ENCODE peak calls at places on chromosomes 13 and 19, in seven cellular contexts. N is lung, O is H1, T is hepatocyte, M is ovary, V is neural progenitor cell, L is heart left ventricle. W is an unnamed sample. For H3K36me3 and H3K4me1, the result is how much of the 10 kb centered on the place peaks cover.

GRCh38 chr19:33673258-33673875 is 51.6 kb downstream of the CHST8 start:
- DNase-seq in L (no peak), O (no peak), M (no peak), N (no peak), T (peak), V (no peak), W (no peak)

GRCh38 chr19:14248578-14249011 is 42.6 kb upstream of the ADGRL1 start:
- DNase-seq in T (peak), L (peak), O (no peak), V (peak), M (peak), N (no peak), W (no peak)

GRCh38 chr13:112871742-112872141 is 97.3 kb upstream of the MCF2L start:
- DNase-seq in O (no peak), L (no peak), M (no peak), N (no peak), T (no peak), V (no peak), W (no peak)

GRCh38 chr19:41657157-41657556 is 30.3 kb upstream of the CEACAM4 start:
- DNase-seq in M (no peak), T (no peak), N (no peak), V (no peak), L (no peak), O (no peak), W (no peak)

GRCh38 chr19:40530091-40530901 is 46.4 kb upstream of the SHKBP1 start:
- DNase-seq in T (peak), N (no peak), V (peak), L (peak), O (peak), M (peak), W (no peak)

GRCh38 chr19:30076101-30076551 is 134.1 kb downstream of the URI1 start:
- DNase-seq in N (no peak), O (peak), V (no peak), M (no peak), T (no peak), L (no peak), W (no peak)

GRCh38 chr19:58364127-58364526 is 1.6 kb upstream of the ZNF497 start:
- DNase-seq in O (no peak), N (no peak), T (no peak), M (no peak), V (no peak), L (no peak), W (no peak)

GRCh38 chr13:34347784-34348573 is 530.0 kb downstream of the RFC3 start:
- DNase-seq in V (no peak), N (no peak), M (no peak), T (peak), O (no peak), L (no peak), W (no peak)

GRCh38 chr19:12478234-12478941 is 6.2 kb downstream of the ZNF709 start:
- DNase-seq in N (no peak), V (no peak), T (no peak), L (no peak), M (no peak), O (no peak), W (no peak)

GRCh38 chr13:53197424-53197823 is 168.8 kb downstream of the OLFM4 start:
- DNase-seq in V (no peak), O (no peak), N (no peak), L (no peak), M (no peak), T (no peak), W (no peak)

GRCh38 chr13:97901716-97902115 is 51.8 kb upstream of the IPO5 start:
- DNase-seq in T (no peak), O (no peak), N (no peak), V (no peak), L (no peak), M (no peak), W (no peak)

GRCh38 chr19:58571575-58571947 is 1.6 kb downstream of the MZF1 start:
- DNase-seq in V (no peak), M (peak), N (no peak), T (peak), O (no peak), L (peak), W (no peak)

GRCh38 chr19:49801966-49802661 is 11.0 kb downstream of the FUZ start:
- DNase-seq in N (peak), M (peak), V (peak), L (peak), T (peak), O (peak), W (peak)

GRCh38 chr19:29410974-29411615 is 114.7 kb upstream of the VSTM2B start:
- DNase-seq in O (no peak), V (no peak), N (no peak), M (peak), T (no peak), L (no peak), W (no peak)

GRCh38 chr13:104625196-104625595 is 1559.0 kb upstream of the SLC10A2 start:
- DNase-seq in T (no peak), L (no peak), O (no peak), M (no peak), V (no peak), N (no peak), W (no peak)

DNA sequence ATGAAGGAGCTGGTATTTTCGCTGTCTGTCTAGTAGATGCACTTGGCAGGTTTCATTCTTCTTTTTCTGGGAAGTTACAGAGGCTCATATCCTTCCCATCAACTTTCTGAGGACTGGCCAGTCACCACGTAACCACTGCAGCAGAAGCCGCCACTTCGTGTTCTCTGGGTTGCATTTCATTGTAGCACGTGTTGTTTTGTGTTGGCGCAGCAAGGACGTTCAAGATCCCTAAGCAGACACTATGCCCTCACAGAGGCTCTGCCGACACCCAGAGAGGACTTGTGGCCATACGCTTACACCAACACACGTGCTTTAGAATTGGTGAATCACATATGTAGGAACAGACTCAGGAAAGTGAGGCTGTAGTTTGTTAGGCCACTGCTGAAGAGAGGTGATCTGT is 42.2 kb upstream of the TEX29 start:
- DNase-seq in T (no peak), L (no peak), O (no peak), M (no peak), V (no peak), N (no peak), W (no peak)
- H3K36me3 ChIP-seq in T (under half), L (under half), O (half or more), M (under half), V (under half), N (under half), W (under half)

GRCh38 chr19:38990949-38991697 is 15.6 kb upstream of the FBXO17 start:
- DNase-seq in T (no peak), L (no peak), M (no peak), O (no peak), N (no peak), V (no peak), W (no peak)
- H3K4me1 ChIP-seq in T (under half), L (under half), M (under half), O (under half), N (under half), V (under half), W (under half)

DNA sequence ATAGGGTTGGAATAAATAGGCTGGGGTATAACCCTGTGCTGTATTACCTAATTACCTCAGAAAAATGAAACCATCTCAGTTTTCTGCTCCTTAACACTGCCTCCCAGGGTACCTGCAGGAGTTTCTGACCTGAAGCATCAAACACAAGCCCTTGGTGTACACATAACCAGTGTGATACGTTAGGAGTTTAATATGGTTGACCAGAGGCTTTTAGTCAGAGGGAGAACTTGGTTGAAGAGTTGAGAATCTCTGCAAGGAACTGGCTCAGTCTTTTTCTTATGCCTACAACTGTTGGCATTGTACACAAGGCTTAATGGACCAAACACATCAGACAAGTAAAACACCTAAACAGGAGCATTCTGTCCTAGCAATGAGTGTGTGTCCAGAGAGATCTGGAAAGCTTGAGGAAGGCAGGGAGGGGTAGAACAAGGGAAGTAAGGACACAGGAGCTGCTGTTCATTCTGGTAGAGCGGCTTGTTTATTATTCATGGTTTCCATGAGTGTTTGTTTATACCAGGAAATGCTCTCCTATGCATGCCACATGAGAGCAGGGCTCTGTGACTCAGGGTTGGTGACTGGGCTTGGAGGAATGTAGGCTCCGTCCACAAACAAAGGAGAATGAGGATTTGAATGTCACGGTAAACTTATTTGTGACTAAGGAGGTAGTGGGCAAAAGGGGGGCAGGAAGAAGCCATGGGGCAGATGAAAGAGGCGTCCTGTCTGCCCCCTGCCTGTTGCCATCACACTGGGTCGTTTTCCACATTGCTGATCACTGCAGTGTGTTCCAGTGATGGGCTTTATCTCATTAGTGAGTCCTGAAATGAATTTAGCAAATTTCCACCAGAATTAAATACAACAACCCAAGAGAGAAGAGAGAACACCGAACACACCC is 11.9 kb upstream of the SPATA13 start:
- DNase-seq in V (no peak), O (no peak), N (peak), T (peak), L (no peak), M (no peak), W (no peak)
- TF ChIP-seq CTCF in V (no peak), O (no peak), N (no peak), T (no peak), L (no peak), M (no peak), W (no peak)

DNA sequence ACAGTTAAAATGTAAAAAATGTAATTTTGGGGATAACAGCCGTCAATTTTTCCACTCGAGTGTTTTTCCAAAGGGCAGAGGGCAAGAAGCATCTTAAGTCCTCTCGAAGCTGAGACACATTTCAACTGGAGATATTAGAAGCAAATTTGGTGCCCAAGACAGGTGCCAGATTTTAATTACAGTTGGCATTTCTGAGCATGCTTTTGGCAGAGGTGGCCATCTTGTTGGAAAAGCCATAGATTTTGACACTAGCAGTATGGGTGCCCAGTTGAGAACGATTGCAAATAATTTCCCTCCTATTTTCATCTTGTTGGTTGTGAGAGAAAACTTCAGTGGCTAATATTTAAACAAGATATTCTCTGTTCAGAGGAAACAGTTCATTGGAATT is 146.3 kb downstream of the TM9SF2 start:
- DNase-seq in M (no peak), L (no peak), T (no peak), V (no peak), O (no peak), N (no peak), W (no peak)
- H3K36me3 ChIP-seq in M (under half), L (under half), T (under half), V (under half), O (under half), N (under half), W (under half)

DNA sequence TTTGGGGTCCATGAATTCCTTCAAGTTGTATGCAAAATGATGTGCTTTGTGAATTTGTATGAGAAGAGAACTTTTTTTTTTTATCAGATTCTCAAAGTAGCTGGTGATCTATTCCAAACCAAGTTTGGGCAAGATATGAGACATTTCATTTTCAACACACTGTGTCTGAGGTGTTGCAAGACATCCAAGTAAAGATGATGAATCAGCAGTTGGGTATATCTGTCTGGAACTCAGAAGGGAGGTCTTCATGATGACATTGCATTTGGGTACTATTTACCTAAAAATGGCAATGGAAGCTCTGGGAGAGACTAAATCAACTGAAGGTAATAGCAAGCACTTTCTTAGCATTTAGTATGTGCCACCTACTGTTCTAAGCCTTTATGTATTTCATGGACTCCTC is 2.8 kb downstream of the FAM124A start:
- DNase-seq in V (no peak), N (no peak), O (no peak), T (no peak), L (no peak), M (no peak), W (no peak)
- H3K4me1 ChIP-seq in V (half or more), N (under half), O (under half), T (under half), L (under half), M (under half), W (under half)